ENCODE peak calls at places on chromosomes 16 and 17, in ten cellular contexts. L is activated CD4-positive, alpha-beta T cell treated with anti-CD3 and anti-CD28 coated beads, Interleukin-2, amount 50 U/mL, for 48 hours; Z is AG20443; A is progenitor cell of endocrine pancreas; N is stimulated activated CD8-positive, alpha-beta memory T cell treated with anti-CD3 and anti-CD28 coated beads, Interleukin-4, amount 100 ng/mL, for 1 hour; V is mammary epithelial cell; B is fibroblast of the aortic adventitia; T is H7; I is right atrium auricular region; M is ecto neural progenitor cell. K is an unnamed sample.

GRCh38 chr16:84284168-84284722 is 10.4 kb upstream of the WFDC1 start:
- DNase-seq in L (no peak), Z (peak; percentile 92), A (no peak), N (no peak), V (no peak), B (peak; percentile 33), T (peak; percentile 86), I (peak; percentile 80), M (peak; percentile 72), K (no peak)

GRCh38 chr16:22007509-22008214 is at the start of gene MOSMO:
- DNase-seq in L (peak; percentile 76), Z (peak; percentile 96), A (peak; percentile 22), N (peak; percentile 38), V (peak; percentile 68), B (peak; percentile 49), T (peak; percentile 90), I (peak; percentile 69), M (peak; percentile 69), K (peak; percentile 98)

GRCh38 chr16:31253642-31254045 is 6.1 kb upstream of the ITGAM start:
- DNase-seq in L (peak; percentile 59), Z (no peak), A (no peak), N (no peak), V (no peak), B (no peak), T (no peak), I (peak; percentile 67), M (no peak), K (peak; percentile 58)

GRCh38 chr17:80930335-80931040 is 61.2 kb upstream of the CHMP6 start:
- DNase-seq in L (no peak), Z (no peak), A (no peak), N (no peak), V (no peak), B (no peak), T (no peak), I (no peak), M (no peak), K (no peak)

GRCh38 chr17:48593840-48594411 is 347 bp upstream of the HOXB5 start:
- DNase-seq in L (peak; percentile 88), Z (peak; percentile 93), A (peak; percentile 79), N (peak; percentile 53), V (peak; percentile 65), B (peak; percentile 84), T (peak; percentile 98), I (peak; percentile 78), M (peak; percentile 94), K (peak; percentile 99)

GRCh38 chr16:87092958-87093357 is 224.2 kb downstream of the C16orf95 start:
- DNase-seq in L (no peak), Z (no peak), A (no peak), N (no peak), V (no peak), B (no peak), T (no peak), I (no peak), M (no peak), K (no peak)

GRCh38 chr16:54285414-54286066 is 1.0 kb downstream of the IRX3 start:
- DNase-seq in L (no peak), Z (peak; percentile 69), A (peak; percentile 27), N (no peak), V (peak; percentile 71), B (peak; percentile 43), T (peak; percentile 72), I (no peak), M (peak; percentile 72), K (peak; percentile 94)

GRCh38 chr17:42683407-42684031 is 1.2 kb downstream of the CNTNAP1 start:
- DNase-seq in L (no peak), Z (no peak), A (no peak), N (no peak), V (no peak), B (peak; percentile 42), T (peak; percentile 81), I (peak; percentile 64), M (peak; percentile 66), K (peak; percentile 87)

GRCh38 chr16:3589991-3590701 is 12.9 kb upstream of the NLRC3 start:
- DNase-seq in L (no peak), Z (no peak), A (no peak), N (no peak), V (no peak), B (no peak), T (peak; percentile 51), I (no peak), M (no peak), K (peak; percentile 78)

GRCh38 chr17:3935825-3936355 is 19.6 kb upstream of the P2RX1 start:
- DNase-seq in L (no peak), Z (peak; percentile 52), A (no peak), N (no peak), V (peak; percentile 35), B (peak; percentile 44), T (no peak), I (no peak), M (no peak), K (peak; percentile 97)

GRCh38 chr16:4052096-4052495 is 64.1 kb downstream of the ADCY9 start:
- DNase-seq in L (no peak), Z (no peak), A (no peak), N (no peak), V (peak; percentile 2), B (no peak), T (no peak), I (peak; percentile 49), M (no peak), K (no peak)

K was measured in osteoblast.